ENCODE peak calls at places on chromosomes 12 and 14, in nine cellular contexts. V, S, A, M, U, H, R, I and F are unnamed samples.

GRCh38 chr12:9668141-9669018 is 1.1 kb upstream of the CLEC2D start:
- DNase-seq in V (no peak), S (no peak), A (no peak), M (no peak), U (no peak), H (peak), R (peak), I (no peak), F (no peak)

GRCh38 chr14:57346741-57347140 is 43.6 kb upstream of the NAA30 start:
- DNase-seq in V (no peak), S (no peak), A (no peak), M (no peak), U (no peak), H (no peak), R (no peak), I (no peak), F (no peak)

GRCh38 chr12:63066782-63067181 is 84.2 kb downstream of the AVPR1A start:
- DNase-seq in V (no peak), S (no peak), A (no peak), M (no peak), U (no peak), H (no peak), R (no peak), I (no peak), F (no peak)

GRCh38 chr12:15662303-15662980 is 126.7 kb downstream of the EPS8 start:
- DNase-seq in V (no peak), S (no peak), A (peak), M (peak), U (no peak), H (no peak), R (peak), I (peak), F (peak)

GRCh38 chr14:53951661-53952265 is 4.9 kb downstream of the BMP4 start:
- DNase-seq in V (peak), S (no peak), A (no peak), M (no peak), U (no peak), H (no peak), R (peak), I (no peak), F (no peak)

GRCh38 chr12:132222096-132222807 is 78.0 kb downstream of the NOC4L start:
- DNase-seq in V (peak), S (peak), A (peak), M (peak), U (no peak), H (no peak), R (no peak), I (peak), F (peak)

GRCh38 chr12:6279631-6280030 is 30.9 kb upstream of the PLEKHG6 start:
- DNase-seq in V (no peak), S (no peak), A (no peak), M (no peak), U (peak), H (no peak), R (no peak), I (peak), F (no peak)

GRCh38 chr14:29458547-29458946 is 469.1 kb downstream of the PRKD1 start:
- DNase-seq in V (no peak), S (no peak), A (peak), M (no peak), U (no peak), H (no peak), R (peak), I (peak), F (peak)

GRCh38 chr14:75428230-75429104 is 645 bp downstream of the JDP2 start:
- DNase-seq in V (peak), S (peak), A (peak), M (peak), U (no peak), H (peak), R (no peak), I (no peak), F (no peak)

GRCh38 chr12:100574262-100575074 is 984 bp downstream of the GAS2L3 start:
- DNase-seq in V (peak), S (no peak), A (peak), M (peak), U (no peak), H (no peak), R (no peak), I (peak), F (no peak)

GRCh38 chr14:99790978-99791376 is 2.2 kb upstream of the EML1 start:
- DNase-seq in V (no peak), S (no peak), A (peak), M (no peak), U (peak), H (no peak), R (no peak), I (peak), F (no peak)

GRCh38 chr12:31877884-31878283 is 81.3 kb upstream of the RESF1 start:
- DNase-seq in V (no peak), S (no peak), A (no peak), M (no peak), U (no peak), H (no peak), R (no peak), I (no peak), F (no peak)

GRCh38 chr14:69985456-69985855 is 106.2 kb downstream of the SMOC1 start:
- DNase-seq in V (no peak), S (no peak), A (peak), M (no peak), U (no peak), H (no peak), R (no peak), I (peak), F (no peak)

GRCh38 chr12:115466076-115466475 is 782.1 kb upstream of the TBX3 start:
- DNase-seq in V (no peak), S (no peak), A (no peak), M (no peak), U (no peak), H (no peak), R (no peak), I (no peak), F (no peak)

GRCh38 chr12:87280356-87280755 is 748.8 kb downstream of the C12orf50 start:
- DNase-seq in V (no peak), S (no peak), A (no peak), M (no peak), U (no peak), H (peak), R (no peak), I (no peak), F (no peak)

GRCh38 chr12:87272846-87273245 is 756.4 kb downstream of the C12orf50 start:
- DNase-seq in V (no peak), S (no peak), A (no peak), M (no peak), U (no peak), H (no peak), R (no peak), I (no peak), F (no peak)

GRCh38 chr12:87270894-87271293 is 758.3 kb downstream of the C12orf50 start:
- DNase-seq in V (no peak), S (no peak), A (peak), M (no peak), U (no peak), H (no peak), R (peak), I (no peak), F (no peak)

DNA sequence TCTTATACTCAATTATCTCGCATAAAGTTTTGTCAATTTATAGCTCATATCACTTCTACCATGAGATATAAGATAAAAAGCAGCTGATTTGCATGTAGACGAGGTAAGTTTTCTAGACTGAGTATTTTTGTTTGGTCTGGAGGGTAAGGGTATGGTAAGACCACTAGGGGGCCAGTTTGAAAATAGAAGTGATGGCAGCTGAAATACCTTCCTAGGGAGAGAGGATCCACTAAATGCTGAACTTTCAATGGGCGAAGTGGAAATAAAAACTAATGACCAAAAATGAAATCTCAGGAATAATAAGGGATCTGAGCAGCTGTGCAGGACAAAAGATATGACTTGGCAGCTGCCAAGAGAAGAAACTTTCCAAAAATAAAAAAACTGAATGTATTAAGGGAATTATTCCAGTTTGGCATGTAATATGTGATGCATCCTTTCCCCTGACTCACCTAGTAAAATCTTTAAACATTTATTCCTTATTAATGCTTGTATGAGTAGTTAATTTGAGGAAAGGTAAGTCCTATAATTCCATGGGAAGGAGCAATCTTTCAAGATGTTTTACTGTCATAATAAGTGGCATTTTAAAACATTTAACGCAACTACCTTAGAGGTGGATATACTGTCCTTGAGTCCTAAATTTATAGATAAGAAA is 754.5 kb downstream of the C12orf50 start:
- DNase-seq in V (peak), S (no peak), A (peak), M (peak), U (no peak), H (no peak), R (peak), I (peak), F (no peak)
- TF ChIP-seq CTCF in V (peak), S (no peak), A (peak), M (peak), U (no peak), H (peak), R (peak), I (peak), F (peak)

DNA sequence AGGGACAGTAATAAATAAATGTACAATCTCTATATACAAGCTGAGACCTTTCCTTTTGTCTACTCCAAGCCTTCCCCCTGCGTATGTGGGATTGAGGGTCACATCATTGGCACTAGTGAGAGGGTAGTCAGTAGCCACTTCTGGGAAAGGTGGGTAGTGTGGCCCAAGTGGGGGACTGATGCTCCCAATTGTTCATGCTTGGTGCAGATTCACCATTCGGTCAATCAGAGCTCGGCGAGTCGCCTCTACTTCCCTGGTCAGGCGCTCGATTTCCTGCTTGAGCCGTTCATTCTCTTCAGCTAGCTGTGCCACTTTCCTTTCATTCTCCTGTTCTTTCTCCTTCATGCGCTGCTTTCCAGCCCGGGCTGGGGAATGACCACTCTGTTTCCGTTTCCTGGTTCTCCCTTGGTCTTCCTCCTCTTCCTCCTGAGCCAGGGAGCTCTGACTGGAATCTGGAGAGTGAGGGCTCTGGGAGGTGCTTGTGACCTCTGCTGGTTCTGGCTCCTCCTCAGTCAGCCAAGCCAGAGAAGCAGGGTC is 3.6 kb downstream of the DDIT3 start:
- DNase-seq in V (no peak), S (no peak), A (no peak), M (no peak), U (no peak), H (no peak), R (no peak), I (no peak), F (no peak)
- TF ChIP-seq CTCF in V (no peak), S (no peak), A (no peak), M (no peak), U (no peak), H (no peak), R (no peak), I (no peak), F (no peak)

GRCh38 chr12:69738351-69739286 is at the start of gene RAB3IP:
- DNase-seq in V (peak), S (peak), A (peak), M (peak), U (peak), H (peak), R (peak), I (peak), F (peak)
- TF ChIP-seq CTCF in V (peak), S (peak), A (peak), M (peak), U (peak), H (peak), R (peak), I (peak), F (peak)

GRCh38 chr12:20423557-20423956 is 55.2 kb downstream of the PDE3A start:
- DNase-seq in V (peak), S (no peak), A (no peak), M (no peak), U (no peak), H (no peak), R (no peak), I (no peak), F (no peak)
- TF ChIP-seq CTCF in V (no peak), S (no peak), A (no peak), M (no peak), U (no peak), H (no peak), R (no peak), I (no peak), F (no peak)

GRCh38 chr12:47900480-47901129 is 4.2 kb downstream of the VDR start:
- DNase-seq in V (no peak), S (no peak), A (peak), M (no peak), U (no peak), H (no peak), R (no peak), I (peak), F (no peak)
- TF ChIP-seq CTCF in V (no peak), S (no peak), A (peak), M (peak), U (no peak), H (peak), R (no peak), I (peak), F (peak)

DNA sequence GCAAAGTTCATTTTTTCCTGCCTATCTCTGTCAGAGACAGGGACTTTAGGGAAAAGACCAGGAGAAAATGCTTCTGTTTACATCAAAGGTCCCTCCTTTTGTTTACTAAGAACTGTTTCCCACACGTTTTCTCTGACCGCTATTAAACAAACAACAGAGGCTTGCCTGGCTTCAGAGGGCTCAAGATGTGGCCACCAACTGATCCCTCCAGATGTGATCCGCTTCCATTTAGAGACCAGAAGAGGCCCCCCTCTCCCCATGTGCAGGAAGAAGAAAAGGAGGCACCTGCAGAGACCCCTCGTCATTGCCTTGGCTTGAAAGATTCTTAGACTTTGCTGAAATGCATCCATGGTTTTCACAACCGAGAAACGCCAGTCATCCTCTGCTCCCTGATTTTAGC is 217.9 kb upstream of the PWP1 start:
- DNase-seq in V (no peak), S (no peak), A (no peak), M (no peak), U (no peak), H (no peak), R (no peak), I (no peak), F (no peak)
- TF ChIP-seq CTCF in V (no peak), S (no peak), A (no peak), M (no peak), U (no peak), H (no peak), R (no peak), I (no peak), F (no peak)

GRCh38 chr12:99287136-99287535 is 360.4 kb upstream of the GARIN6 start:
- DNase-seq in V (no peak), S (no peak), A (no peak), M (no peak), U (no peak), H (no peak), R (no peak), I (no peak), F (no peak)
- TF ChIP-seq CTCF in V (no peak), S (no peak), A (no peak), M (no peak), U (no peak), H (no peak), R (no peak), I (no peak), F (no peak)

DNA sequence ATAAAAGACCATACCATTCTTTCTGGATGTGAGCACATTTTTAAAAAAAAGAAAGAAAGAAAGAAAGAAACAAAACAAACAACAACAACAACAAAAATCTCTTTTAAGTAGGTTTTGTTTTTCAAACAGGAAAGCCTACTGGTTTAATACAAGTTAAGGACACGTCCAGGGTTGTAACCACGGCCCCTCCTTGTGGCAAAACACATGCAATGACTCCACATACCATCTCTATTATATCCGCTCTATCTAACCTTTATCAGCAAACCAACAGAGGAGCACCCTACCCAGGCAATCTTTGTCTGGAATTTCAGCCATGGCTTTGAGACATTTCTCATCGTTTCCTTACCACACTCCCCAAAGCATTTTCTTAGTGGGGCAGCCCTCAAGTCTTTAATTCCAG is 360.5 kb upstream of the TMPO start:
- DNase-seq in V (peak), S (no peak), A (peak), M (no peak), U (no peak), H (no peak), R (peak), I (peak), F (no peak)
- TF ChIP-seq CTCF in V (peak), S (no peak), A (peak), M (peak), U (no peak), H (peak), R (peak), I (peak), F (no peak)